ENCODE peak calls at places on chromosome 17, in six cellular contexts. One of them, this sample, is unnamed.

GRCh38 chr17:80264048-80264792 is 3.6 kb downstream of the RNF213 start:
- DNase-seq in testis: no peak
- DNase-seq in IMR-90: no peak
- DNase-seq in heart left ventricle: no peak
- DNase-seq in mesenchymal stem cell: no peak
- DNase-seq in hepatocyte: no peak
- DNase-seq in this sample: no peak

GRCh38 chr17:2214047-2214717 is 89.4 kb downstream of the SMG6 start:
- DNase-seq in testis: peak; percentile 67
- DNase-seq in mesenchymal stem cell: peak; percentile 97
- DNase-seq in heart left ventricle: peak; percentile 79
- DNase-seq in IMR-90: peak; percentile 93
- DNase-seq in hepatocyte: peak; percentile 85
- DNase-seq in this sample: no peak

GRCh38 chr17:42475121-42475520 is 16.4 kb downstream of the ATP6V0A1 start:
- DNase-seq in heart left ventricle: no peak
- DNase-seq in hepatocyte: no peak
- DNase-seq in mesenchymal stem cell: no peak
- DNase-seq in testis: no peak
- DNase-seq in IMR-90: no peak
- DNase-seq in this sample: no peak

GRCh38 chr17:19431691-19432090 is 20.7 kb downstream of the RNF112 start:
- DNase-seq in mesenchymal stem cell: no peak
- DNase-seq in testis: no peak
- DNase-seq in heart left ventricle: no peak
- DNase-seq in hepatocyte: no peak
- DNase-seq in IMR-90: no peak
- DNase-seq in this sample: no peak

GRCh38 chr17:67105213-67105612 is 60.9 kb downstream of the CACNG1 start:
- DNase-seq in heart left ventricle: no peak
- DNase-seq in IMR-90: peak; percentile 76
- DNase-seq in mesenchymal stem cell: peak; percentile 49
- DNase-seq in hepatocyte: no peak
- DNase-seq in testis: no peak
- DNase-seq in this sample: no peak

GRCh38 chr17:43528319-43528987 is 17.7 kb downstream of the ETV4 start:
- DNase-seq in hepatocyte: no peak
- DNase-seq in IMR-90: no peak
- DNase-seq in mesenchymal stem cell: no peak
- DNase-seq in heart left ventricle: peak; percentile 67
- DNase-seq in testis: peak; percentile 92
- DNase-seq in this sample: peak; percentile 18

GRCh38 chr17:45050680-45051059 is 762 bp downstream of the DCAKD start:
- DNase-seq in mesenchymal stem cell: peak; percentile 44
- DNase-seq in testis: no peak
- DNase-seq in hepatocyte: peak; percentile 48
- DNase-seq in heart left ventricle: no peak
- DNase-seq in IMR-90: peak; percentile 28
- DNase-seq in this sample: no peak

GRCh38 chr17:49746791-49747490 is 17.0 kb downstream of the FAM117A start:
- DNase-seq in IMR-90: no peak
- DNase-seq in mesenchymal stem cell: no peak
- DNase-seq in hepatocyte: no peak
- DNase-seq in heart left ventricle: no peak
- DNase-seq in testis: no peak
- DNase-seq in this sample: no peak

GRCh38 chr17:57215317-57215716 is 41.0 kb upstream of the MSI2 start:
- DNase-seq in testis: peak; percentile 54
- DNase-seq in heart left ventricle: no peak
- DNase-seq in hepatocyte: peak; percentile 36
- DNase-seq in IMR-90: no peak
- DNase-seq in mesenchymal stem cell: peak; percentile 12
- DNase-seq in this sample: no peak

GRCh38 chr17:74994440-74994839 is 7.0 kb downstream of the CDR2L start:
- DNase-seq in testis: no peak
- DNase-seq in mesenchymal stem cell: peak; percentile 17
- DNase-seq in IMR-90: peak; percentile 70
- DNase-seq in heart left ventricle: no peak
- DNase-seq in hepatocyte: no peak
- DNase-seq in this sample: no peak

GRCh38 chr17:68777856-68778694 is 176.9 kb upstream of the FAM20A start:
- DNase-seq in heart left ventricle: no peak
- DNase-seq in testis: no peak
- DNase-seq in mesenchymal stem cell: no peak
- DNase-seq in hepatocyte: peak; percentile 53
- DNase-seq in IMR-90: no peak
- DNase-seq in this sample: peak; percentile 29

GRCh38 chr17:76034433-76035185 is 7.5 kb upstream of the EVPL start:
- DNase-seq in IMR-90: no peak
- DNase-seq in hepatocyte: no peak
- DNase-seq in mesenchymal stem cell: no peak
- DNase-seq in heart left ventricle: no peak
- DNase-seq in testis: no peak
- DNase-seq in this sample: no peak

GRCh38 chr17:2011421-2012371 is 13.4 kb downstream of the RTN4RL1 start:
- DNase-seq in IMR-90: no peak
- DNase-seq in heart left ventricle: no peak
- DNase-seq in hepatocyte: no peak
- DNase-seq in mesenchymal stem cell: no peak
- DNase-seq in testis: no peak
- DNase-seq in this sample: peak; percentile 28

GRCh38 chr17:2709173-2709661 is 2.3 kb downstream of the CLUH start:
- DNase-seq in mesenchymal stem cell: no peak
- DNase-seq in testis: peak; percentile 77
- DNase-seq in hepatocyte: peak; percentile 48
- DNase-seq in heart left ventricle: peak; percentile 69
- DNase-seq in IMR-90: no peak
- DNase-seq in this sample: peak; percentile 41

DNA sequence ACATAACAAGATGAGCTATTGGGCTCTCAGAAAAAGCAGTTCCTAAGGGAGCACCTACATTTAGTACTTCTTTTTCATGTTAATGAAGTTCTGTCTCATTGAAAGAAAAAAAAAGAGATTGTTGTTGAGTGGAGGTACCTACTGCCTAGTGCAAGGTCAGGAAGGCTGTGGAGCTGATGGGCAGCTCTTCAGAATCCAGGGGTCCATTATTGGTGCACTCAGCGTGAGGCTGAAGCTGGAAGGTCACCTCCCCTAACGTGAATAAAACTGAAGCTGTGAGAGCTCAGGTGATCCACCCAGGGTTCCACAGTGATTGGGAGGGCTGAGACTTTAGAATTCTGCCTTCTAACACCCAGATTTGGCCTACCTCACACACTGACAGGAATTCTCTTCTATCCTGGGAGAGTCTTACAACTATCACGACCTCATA is 153.9 kb upstream of the TBX2 start:
- DNase-seq in IMR-90: no peak
- DNase-seq in testis: no peak
- DNase-seq in hepatocyte: no peak
- DNase-seq in heart left ventricle: no peak
- DNase-seq in mesenchymal stem cell: no peak
- DNase-seq in this sample: no peak
- H3K27ac ChIP-seq in IMR-90: no peak overlapping the region
- H3K27ac ChIP-seq in testis: no peak overlapping the region
- H3K27ac ChIP-seq in hepatocyte: no peak overlapping the region
- H3K27ac ChIP-seq in heart left ventricle: no peak overlapping the region
- H3K27ac ChIP-seq in mesenchymal stem cell: no peak overlapping the region
- H3K27ac ChIP-seq in this sample: no peak overlapping the region

GRCh38 chr17:21140911-21141310 is 14.1 kb downstream of the DHRS7B start:
- DNase-seq in heart left ventricle: no peak
- DNase-seq in mesenchymal stem cell: no peak
- DNase-seq in testis: no peak
- DNase-seq in IMR-90: no peak
- DNase-seq in hepatocyte: no peak
- DNase-seq in this sample: no peak
- H3K9me3 ChIP-seq in heart left ventricle: peaks cover 4% of the 10 kb centered on the region
- H3K9me3 ChIP-seq in mesenchymal stem cell: no peaks in the 10 kb centered on the region
- H3K9me3 ChIP-seq in testis: no peaks in the 10 kb centered on the region
- H3K9me3 ChIP-seq in IMR-90: peaks cover 2% of the 10 kb centered on the region
- H3K9me3 ChIP-seq in hepatocyte: no peaks in the 10 kb centered on the region
- H3K9me3 ChIP-seq in this sample: no peaks in the 10 kb centered on the region

DNA sequence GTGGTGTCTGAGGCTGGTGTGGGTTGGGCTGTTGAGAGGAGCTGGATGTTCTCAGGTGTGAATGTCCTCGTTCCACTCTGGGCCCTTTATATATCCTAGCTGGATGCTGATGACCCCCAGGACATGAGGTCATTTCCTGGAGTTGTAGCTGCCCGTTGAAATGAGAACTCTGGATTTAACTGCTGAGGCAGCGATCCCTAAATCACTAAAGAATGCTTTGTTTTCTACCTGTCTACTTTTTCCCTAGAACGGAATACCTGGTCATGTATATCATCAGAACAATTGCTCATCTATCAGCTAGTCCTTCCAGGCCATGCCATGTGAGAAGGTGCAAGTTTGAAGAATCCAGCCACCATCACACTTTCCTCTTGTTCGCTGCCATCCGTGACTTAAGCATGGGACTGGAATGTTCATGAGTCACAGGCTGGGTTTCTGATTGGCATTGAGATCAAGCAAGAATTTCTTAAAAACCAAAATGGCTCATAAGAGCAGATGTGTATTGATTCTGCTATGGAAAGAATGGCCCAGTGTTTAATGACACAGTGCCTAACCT is at the start of gene KRTAP2-3:
- DNase-seq in IMR-90: peak; percentile 97
- DNase-seq in heart left ventricle: no peak
- DNase-seq in testis: no peak
- DNase-seq in hepatocyte: no peak
- DNase-seq in mesenchymal stem cell: peak; percentile 82
- DNase-seq in this sample: no peak
- H3K27ac ChIP-seq in IMR-90: peak within 1 kb of the TSS; percentile 94
- H3K27ac ChIP-seq in heart left ventricle: no peak within 1 kb of the TSS
- H3K27ac ChIP-seq in testis: no peak within 1 kb of the TSS
- H3K27ac ChIP-seq in hepatocyte: no peak within 1 kb of the TSS
- H3K27ac ChIP-seq in mesenchymal stem cell: peak within 1 kb of the TSS; percentile 87
- H3K27ac ChIP-seq in this sample: no peak within 1 kb of the TSS

GRCh38 chr17:60781880-60782412 is 104.3 kb downstream of the BCAS3 start:
- DNase-seq in hepatocyte: no peak
- DNase-seq in IMR-90: no peak
- DNase-seq in mesenchymal stem cell: no peak
- DNase-seq in heart left ventricle: no peak
- DNase-seq in testis: no peak
- DNase-seq in this sample: no peak
- H3K9me3 ChIP-seq in hepatocyte: no peaks in the 10 kb centered on the region
- H3K9me3 ChIP-seq in IMR-90: no peaks in the 10 kb centered on the region
- H3K9me3 ChIP-seq in mesenchymal stem cell: no peaks in the 10 kb centered on the region
- H3K9me3 ChIP-seq in heart left ventricle: no peaks in the 10 kb centered on the region
- H3K9me3 ChIP-seq in testis: no peaks in the 10 kb centered on the region
- H3K9me3 ChIP-seq in this sample: no peaks in the 10 kb centered on the region

GRCh38 chr17:82300707-82301270 is 16.6 kb downstream of the CD7 start:
- DNase-seq in mesenchymal stem cell: peak; percentile 58
- DNase-seq in hepatocyte: peak; percentile 76
- DNase-seq in testis: peak; percentile 65
- DNase-seq in IMR-90: peak; percentile 37
- DNase-seq in heart left ventricle: peak; percentile 70
- DNase-seq in this sample: peak; percentile 73

GRCh38 chr17:82300228-82300627 is 17.2 kb downstream of the CD7 start:
- DNase-seq in heart left ventricle: no peak
- DNase-seq in testis: no peak
- DNase-seq in mesenchymal stem cell: no peak
- DNase-seq in hepatocyte: no peak
- DNase-seq in IMR-90: no peak
- DNase-seq in this sample: no peak

GRCh38 chr17:82301916-82302497 is 15.4 kb downstream of the CD7 start:
- DNase-seq in testis: no peak
- DNase-seq in IMR-90: no peak
- DNase-seq in heart left ventricle: no peak
- DNase-seq in mesenchymal stem cell: no peak
- DNase-seq in hepatocyte: no peak
- DNase-seq in this sample: no peak

GRCh38 chr17:82302498-82302963 is 14.9 kb downstream of the CD7 start:
- DNase-seq in heart left ventricle: no peak
- DNase-seq in hepatocyte: no peak
- DNase-seq in mesenchymal stem cell: no peak
- DNase-seq in IMR-90: no peak
- DNase-seq in testis: no peak
- DNase-seq in this sample: no peak

GRCh38 chr17:82301300-82301915 is 16.0 kb downstream of the CD7 start:
- DNase-seq in IMR-90: no peak
- DNase-seq in hepatocyte: no peak
- DNase-seq in testis: no peak
- DNase-seq in mesenchymal stem cell: no peak
- DNase-seq in heart left ventricle: no peak
- DNase-seq in this sample: no peak
- H3K27ac ChIP-seq in IMR-90: no peak overlapping the region
- H3K27ac ChIP-seq in hepatocyte: no peak overlapping the region
- H3K27ac ChIP-seq in testis: no peak overlapping the region
- H3K27ac ChIP-seq in mesenchymal stem cell: no peak overlapping the region
- H3K27ac ChIP-seq in heart left ventricle: no peak overlapping the region
- H3K27ac ChIP-seq in this sample: no peak overlapping the region

DNA sequence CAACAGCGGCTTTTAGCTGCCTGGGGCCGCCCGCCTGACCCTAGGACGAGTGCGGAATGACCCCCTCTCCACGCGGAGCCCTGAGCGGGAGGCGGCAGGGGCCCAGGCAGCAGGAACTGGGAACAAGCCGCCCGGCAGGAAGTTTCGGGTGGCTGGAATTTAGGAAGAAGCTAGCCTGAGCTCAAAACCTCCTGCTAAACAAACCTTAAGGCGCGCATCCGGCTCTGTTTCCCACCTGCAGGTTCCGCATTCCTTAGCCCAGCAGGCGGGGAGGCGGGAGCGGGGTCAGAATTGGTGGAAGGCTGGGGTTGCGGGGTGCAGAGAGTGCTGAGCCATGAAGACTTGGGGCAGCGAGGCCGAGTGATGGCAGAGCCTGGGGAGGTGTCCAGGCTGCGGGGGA is 813.9 kb downstream of the KCNJ18 start:
- DNase-seq in hepatocyte: no peak
- DNase-seq in mesenchymal stem cell: no peak
- DNase-seq in heart left ventricle: no peak
- DNase-seq in IMR-90: no peak
- DNase-seq in testis: no peak
- DNase-seq in this sample: no peak
- H3K9me3 ChIP-seq in hepatocyte: no peaks in the 10 kb centered on the region
- H3K9me3 ChIP-seq in mesenchymal stem cell: no peaks in the 10 kb centered on the region
- H3K9me3 ChIP-seq in heart left ventricle: peaks cover 2% of the 10 kb centered on the region
- H3K9me3 ChIP-seq in IMR-90: peaks cover 23% of the 10 kb centered on the region
- H3K9me3 ChIP-seq in testis: no peaks in the 10 kb centered on the region
- H3K9me3 ChIP-seq in this sample: no peaks in the 10 kb centered on the region

This sample was measured in thyroid gland.